ENCODE peak calls at places on chromosomes 13 and 19, in seven cellular contexts. T, L, W, P, G, J and M are unnamed samples.
A peak's percentile ranks its signal among the peaks of the same experiment; 100 is the strongest.

GRCh38 chr13:36453518-36453917 is 21.2 kb downstream of the CCNA1 start:
- DNase-seq in T (no peak), L (no peak), W (no peak), P (no peak), G (no peak), J (no peak), M (no peak)

GRCh38 chr13:27388236-27388635 is 36.2 kb upstream of the GTF3A start:
- DNase-seq in T (no peak), L (no peak), W (no peak), P (no peak), G (no peak), J (no peak), M (no peak)

GRCh38 chr13:31807090-31807541 is 67.8 kb downstream of the RXFP2 start:
- DNase-seq in T (no peak), L (no peak), W (no peak), P (no peak), G (no peak), J (no peak), M (no peak)

GRCh38 chr13:45073809-45074208 is 46.5 kb upstream of the GTF2F2 start:
- DNase-seq in T (no peak), L (no peak), W (no peak), P (no peak), G (no peak), J (no peak), M (no peak)

GRCh38 chr19:34808566-34808965 is 35.6 kb upstream of the ZNF599 start:
- DNase-seq in T (no peak), L (peak; percentile 1), W (no peak), P (no peak), G (no peak), J (no peak), M (no peak)

GRCh38 chr13:51412431-51412830 is 40.4 kb downstream of the INTS6 start:
- DNase-seq in T (no peak), L (no peak), W (no peak), P (no peak), G (no peak), J (no peak), M (no peak)

GRCh38 chr19:6516018-6516658 is 14.0 kb upstream of the TUBB4A start:
- DNase-seq in T (peak; percentile 54), L (peak; percentile 72), W (peak; percentile 98), P (peak; percentile 95), G (no peak), J (peak; percentile 97), M (peak; percentile 89)

GRCh38 chr19:11251650-11252314 is 10.5 kb downstream of the DOCK6 start:
- DNase-seq in T (no peak), L (no peak), W (no peak), P (no peak), G (no peak), J (no peak), M (no peak)

GRCh38 chr19:771332-771785 is 20.4 kb downstream of the MISP start:
- DNase-seq in T (no peak), L (no peak), W (no peak), P (no peak), G (no peak), J (peak; percentile 47), M (no peak)

GRCh38 chr13:23705578-23705977 is 135.4 kb downstream of the TNFRSF19 start:
- DNase-seq in T (no peak), L (no peak), W (no peak), P (no peak), G (no peak), J (no peak), M (no peak)

GRCh38 chr13:101869553-101869952 is 417.1 kb downstream of the ITGBL1 start:
- DNase-seq in T (no peak), L (no peak), W (no peak), P (no peak), G (no peak), J (no peak), M (no peak)

GRCh38 chr19:42657551-42657950 is 62.8 kb upstream of the CEACAM8 start:
- DNase-seq in T (no peak), L (no peak), W (no peak), P (no peak), G (no peak), J (no peak), M (no peak)

GRCh38 chr19:32555786-32556185 is 25.2 kb upstream of the PDCD5 start:
- DNase-seq in T (no peak), L (no peak), W (no peak), P (no peak), G (no peak), J (no peak), M (no peak)

GRCh38 chr19:56314018-56314583 is 538 bp downstream of the ZSCAN5A start:
- DNase-seq in T (no peak), L (no peak), W (no peak), P (no peak), G (no peak), J (no peak), M (no peak)

GRCh38 chr19:39941151-39941550 is 6.7 kb upstream of the FCGBP start:
- DNase-seq in T (no peak), L (no peak), W (no peak), P (no peak), G (no peak), J (no peak), M (no peak)

GRCh38 chr13:54091884-54092283 is 1063.3 kb downstream of the OLFM4 start:
- DNase-seq in T (no peak), L (no peak), W (no peak), P (no peak), G (no peak), J (no peak), M (no peak)

GRCh38 chr13:41458187-41458938 is 1.0 kb downstream of the RGCC start:
- DNase-seq in T (peak; percentile 35), L (no peak), W (no peak), P (peak; percentile 32), G (no peak), J (peak; percentile 38), M (peak; percentile 52)

GRCh38 chr13:109111141-109111540 is 481.7 kb downstream of the MYO16 start:
- DNase-seq in T (no peak), L (no peak), W (no peak), P (no peak), G (no peak), J (no peak), M (no peak)

GRCh38 chr19:17716309-17716929 is 2.9 kb upstream of the MAP1S start:
- DNase-seq in T (no peak), L (no peak), W (no peak), P (no peak), G (no peak), J (no peak), M (no peak)

GRCh38 chr13:74443623-74444022 is 309.4 kb upstream of the KLF12 start:
- DNase-seq in T (no peak), L (peak; percentile 91), W (no peak), P (no peak), G (no peak), J (no peak), M (no peak)

GRCh38 chr13:105573134-105573533 is 962.3 kb downstream of the EFNB2 start:
- DNase-seq in T (no peak), L (no peak), W (no peak), P (no peak), G (no peak), J (no peak), M (no peak)

GRCh38 chr13:79492313-79492798 is 11.4 kb downstream of the NDFIP2 start:
- DNase-seq in T (no peak), L (no peak), W (no peak), P (no peak), G (no peak), J (no peak), M (no peak)

GRCh38 chr19:911197-912033 is 1.6 kb downstream of the R3HDM4 start:
- DNase-seq in T (no peak), L (no peak), W (no peak), P (no peak), G (no peak), J (no peak), M (no peak)

GRCh38 chr19:13006431-13007281 is 11.4 kb downstream of the NFIX start:
- DNase-seq in T (no peak), L (no peak), W (no peak), P (no peak), G (no peak), J (no peak), M (no peak)

GRCh38 chr13:47374741-47375140 is 477.9 kb upstream of the HTR2A start:
- DNase-seq in T (no peak), L (no peak), W (no peak), P (no peak), G (no peak), J (no peak), M (no peak)

GRCh38 chr13:47372742-47373141 is 475.9 kb upstream of the HTR2A start:
- DNase-seq in T (no peak), L (no peak), W (no peak), P (no peak), G (no peak), J (no peak), M (no peak)
- TF ChIP-seq CTCF in T (no peak), L (no peak), W (no peak), P (no peak), G (no peak), J (no peak), M (no peak)

DNA sequence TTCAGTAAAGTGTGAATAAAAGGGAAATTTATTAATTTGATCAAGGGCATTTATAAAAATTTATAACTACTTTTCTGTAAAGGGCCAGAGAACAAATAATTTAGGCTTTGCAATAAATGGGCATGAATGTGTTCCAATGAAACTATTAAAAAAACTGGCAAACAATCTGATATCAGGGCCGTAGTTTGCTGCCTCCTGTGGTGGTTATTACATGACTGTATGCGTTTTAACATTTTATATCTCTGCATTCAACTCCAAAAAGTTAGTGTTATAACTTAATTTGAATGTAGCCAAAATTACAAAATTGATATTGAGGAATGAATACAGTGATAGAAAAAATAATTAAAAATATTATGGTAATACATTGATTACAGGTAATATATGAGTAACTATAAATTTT is 80.5 kb upstream of the POSTN start:
- DNase-seq in T (no peak), L (no peak), W (no peak), P (no peak), G (no peak), J (no peak), M (no peak)
- TF ChIP-seq CTCF in T (no peak), L (peak; percentile 24), W (no peak), P (no peak), G (no peak), J (peak; percentile 11), M (no peak)

GRCh38 chr19:48617146-48617937 is 1.6 kb downstream of the RPL18 start:
- DNase-seq in T (no peak), L (peak; percentile 45), W (no peak), P (no peak), G (no peak), J (no peak), M (no peak)

GRCh38 chr19:48618916-48619691 is at the start of the genes RPL18 and SPHK2:
- DNase-seq in T (peak; percentile 93), L (peak; percentile 99), W (peak; percentile 99), P (peak; percentile 98), G (peak; percentile 99), J (peak; percentile 95), M (peak; percentile 100)

GRCh38 chr19:48618278-48618915 is 581 bp downstream of the RPL18 start:
- DNase-seq in T (no peak), L (no peak), W (no peak), P (no peak), G (no peak), J (no peak), M (no peak)

GRCh38 chr19:48616491-48617056 is 1.7 kb upstream of the FAM83E start:
- DNase-seq in T (no peak), L (no peak), W (no peak), P (no peak), G (no peak), J (no peak), M (no peak)

GRCh38 chr19:48619692-48620565 is 623 bp downstream of the SPHK2 start:
- DNase-seq in T (no peak), L (no peak), W (no peak), P (no peak), G (no peak), J (no peak), M (no peak)
- TF ChIP-seq CTCF in T (no peak), L (no peak), W (no peak), P (no peak), G (no peak), J (no peak), M (no peak)

GRCh38 chr13:72556945-72557344 is 170.5 kb downstream of the MZT1 start:
- DNase-seq in T (no peak), L (no peak), W (no peak), P (no peak), G (no peak), J (no peak), M (no peak)
- TF ChIP-seq CTCF in T (no peak), L (no peak), W (no peak), P (no peak), G (no peak), J (no peak), M (no peak)